ENCODE peak calls at places on chromosomes 16 and 17, in seven cellular contexts. P is Karpas-422; Q is colonic mucosa; W is AG04450; E is esophagus muscularis mucosa; D is left ventricle myocardium inferior; N is CD4-positive, alpha-beta T cell. I is an unnamed sample. For H3K27me3, the result is how much of the 10 kb centered on the place peaks cover.

GRCh38 chr16:17590711-17591654 is 120.2 kb upstream of the XYLT1 start:
- DNase-seq in N (no peak), W (no peak), D (no peak), Q (no peak), E (no peak), P (no peak), I (no peak)

GRCh38 chr16:703406-703805 is 2.2 kb downstream of the FBXL16 start:
- DNase-seq in Q (no peak), E (no peak), N (no peak), W (no peak), D (no peak), P (no peak), I (peak)

GRCh38 chr16:68486671-68487495 is 38.6 kb upstream of the SMPD3 start:
- DNase-seq in W (no peak), D (no peak), N (no peak), E (no peak), P (no peak), Q (peak), I (no peak)

GRCh38 chr17:66582373-66583111 is 252.4 kb upstream of the CACNG5 start:
- DNase-seq in N (no peak), W (no peak), P (no peak), E (no peak), Q (no peak), D (no peak), I (no peak)

GRCh38 chr17:10556301-10557005 is 7.0 kb upstream of the MYH2 start:
- DNase-seq in N (no peak), P (no peak), Q (no peak), D (no peak), E (no peak), W (no peak), I (no peak)

GRCh38 chr16:85056211-85056748 is 28.7 kb downstream of the KIAA0513 start:
- DNase-seq in N (no peak), Q (no peak), D (no peak), E (no peak), P (no peak), W (no peak), I (peak)

GRCh38 chr16:56657555-56658430 is at the start of gene MT1F:
- DNase-seq in P (peak), Q (peak), E (no peak), W (no peak), N (peak), D (peak), I (peak)

GRCh38 chr17:65345261-65346060 is 208.3 kb downstream of the RGS9 start:
- DNase-seq in P (no peak), Q (no peak), N (no peak), W (no peak), D (no peak), E (no peak), I (no peak)

GRCh38 chr17:59534583-59534982 is 30.8 kb upstream of the DHX40 start:
- DNase-seq in W (no peak), Q (no peak), P (peak), D (no peak), N (no peak), E (peak), I (peak)

GRCh38 chr17:68748381-68748780 is 147.2 kb upstream of the FAM20A start:
- DNase-seq in Q (no peak), E (no peak), W (no peak), D (no peak), P (no peak), N (no peak), I (no peak)

GRCh38 chr16:27774779-27775178 is 224.8 kb downstream of the KATNIP start:
- DNase-seq in Q (no peak), D (no peak), E (no peak), P (no peak), W (no peak), N (no peak), I (peak)

GRCh38 chr16:84785843-84786538 is 33.8 kb upstream of the CRISPLD2 start:
- DNase-seq in D (peak), P (no peak), E (no peak), W (no peak), N (no peak), Q (peak), I (no peak)

GRCh38 chr17:8176197-8176940 is at the start of gene TMEM107:
- DNase-seq in E (peak), Q (peak), W (no peak), P (peak), D (peak), N (peak), I (peak)

GRCh38 chr17:19237389-19238166 is 412 bp downstream of the EPN2 start:
- DNase-seq in D (peak), Q (peak), W (no peak), N (no peak), E (no peak), P (peak), I (peak)

GRCh38 chr16:57208926-57209325 is 22.8 kb downstream of the RSPRY1 start:
- DNase-seq in P (no peak), D (no peak), W (no peak), E (no peak), Q (no peak), N (no peak), I (no peak)

GRCh38 chr16:57473176-57473840 is 10.8 kb downstream of the POLR2C start:
- DNase-seq in Q (no peak), D (no peak), N (no peak), P (no peak), E (no peak), W (no peak), I (peak)

GRCh38 chr17:30961213-30962188 is 9.3 kb upstream of the RNF135 start:
- DNase-seq in D (no peak), Q (no peak), P (no peak), N (no peak), E (no peak), W (no peak), I (peak)

GRCh38 chr17:33832295-33832694 is 422.8 kb upstream of the CCL2 start:
- DNase-seq in E (no peak), N (no peak), Q (no peak), D (no peak), W (no peak), P (no peak), I (peak)

GRCh38 chr16:69327585-69328310 is 2.6 kb downstream of the PDF start:
- DNase-seq in N (no peak), W (no peak), D (no peak), E (no peak), Q (no peak), P (no peak), I (no peak)

GRCh38 chr16:85307552-85308364 is 195.5 kb upstream of the CIBAR2 start:
- DNase-seq in W (no peak), D (no peak), E (no peak), Q (no peak), P (no peak), N (no peak), I (no peak)

GRCh38 chr17:50908860-50909764 is 43.0 kb upstream of the TOB1 start:
- DNase-seq in P (no peak), D (peak), W (no peak), Q (no peak), N (peak), E (no peak), I (peak)

GRCh38 chr17:67983289-67983688 is 13.0 kb downstream of the C17orf58 start:
- DNase-seq in W (no peak), Q (no peak), D (no peak), P (no peak), N (no peak), E (no peak), I (no peak)

GRCh38 chr17:83081561-83082201 is 2.3 kb downstream of the METRNL start:
- DNase-seq in W (no peak), E (no peak), D (no peak), P (no peak), Q (peak), N (no peak), I (no peak)

GRCh38 chr17:8014558-8014850 is 12.1 kb downstream of the GUCY2D start:
- DNase-seq in E (no peak), N (no peak), D (no peak), W (no peak), Q (no peak), P (no peak), I (no peak)

GRCh38 chr16:87244646-87245197 is 72.5 kb downstream of the C16orf95 start:
- DNase-seq in Q (no peak), N (no peak), W (no peak), P (no peak), D (no peak), E (no peak), I (no peak)

GRCh38 chr17:17551361-17551760 is 40.1 kb downstream of the PEMT start:
- DNase-seq in W (no peak), Q (no peak), E (no peak), P (no peak), D (peak), N (no peak), I (peak)

GRCh38 chr16:22813223-22813945 is 578 bp upstream of the HS3ST2 start:
- DNase-seq in P (no peak), N (no peak), D (peak), E (no peak), W (no peak), Q (peak), I (peak)

GRCh38 chr17:80446645-80447405 is 29.6 kb downstream of the NPTX1 start:
- DNase-seq in N (no peak), D (no peak), Q (no peak), P (no peak), E (no peak), W (no peak), I (no peak)

GRCh38 chr17:45739786-45740185 is 44.3 kb upstream of the CRHR1 start:
- DNase-seq in N (no peak), D (no peak), E (no peak), W (no peak), P (no peak), Q (no peak), I (no peak)

GRCh38 chr16:89658221-89658879 is 714 bp downstream of the SPATA33 start:
- DNase-seq in Q (peak), W (no peak), P (peak), N (no peak), D (no peak), E (no peak), I (peak)

GRCh38 chr16:47713225-47713595 is 252.1 kb downstream of the PHKB start:
- DNase-seq in W (peak), N (no peak), E (no peak), P (no peak), D (no peak), Q (no peak), I (no peak)

GRCh38 chr16:22681881-22682291 is 132.1 kb upstream of the HS3ST2 start:
- DNase-seq in N (no peak), D (no peak), Q (no peak), E (no peak), W (no peak), P (no peak), I (no peak)

GRCh38 chr17:79298801-79299200 is 224.2 kb downstream of the ENGASE start:
- DNase-seq in W (no peak), D (no peak), P (no peak), N (no peak), Q (no peak), E (no peak), I (no peak)
- H3K27me3 ChIP-seq in W (under half), D (half or more), P (under half), N (under half), Q (under half), E (under half), I (under half)

GRCh38 chr17:76444518-76445311 is 8.2 kb downstream of the UBE2O start:
- DNase-seq in E (no peak), P (peak), N (no peak), W (no peak), D (no peak), Q (no peak), I (peak)

GRCh38 chr17:76446449-76447231 is 6.3 kb downstream of the UBE2O start:
- DNase-seq in N (no peak), W (no peak), D (no peak), E (no peak), Q (no peak), P (no peak), I (no peak)

GRCh38 chr17:76445697-76446448 is 7.1 kb downstream of the UBE2O start:
- DNase-seq in P (no peak), Q (no peak), N (no peak), D (no peak), E (no peak), W (no peak), I (no peak)

GRCh38 chr17:76449126-76449525 is 3.8 kb downstream of the UBE2O start:
- DNase-seq in N (no peak), P (no peak), Q (no peak), W (no peak), E (no peak), D (no peak), I (no peak)

GRCh38 chr17:76447931-76448652 is 4.9 kb downstream of the UBE2O start:
- DNase-seq in D (no peak), W (no peak), E (no peak), Q (no peak), P (no peak), N (no peak), I (no peak)
- H3K27me3 ChIP-seq in D (under half), W (under half), E (under half), Q (under half), P (under half), N (under half), I (under half)

GRCh38 chr16:64545769-64546168 is 576.1 kb downstream of the CDH11 start:
- DNase-seq in N (no peak), P (no peak), Q (no peak), W (no peak), E (no peak), D (no peak), I (no peak)
- H3K27me3 ChIP-seq in N (under half), P (under half), Q (under half), W (under half), E (under half), D (under half), I (under half)

GRCh38 chr17:6107791-6108190 is 37.6 kb downstream of the WSCD1 start:
- DNase-seq in Q (no peak), D (no peak), N (no peak), E (no peak), P (no peak), W (no peak), I (no peak)

GRCh38 chr17:6108382-6108781 is 38.2 kb downstream of the WSCD1 start:
- DNase-seq in P (no peak), N (no peak), W (no peak), D (no peak), E (no peak), Q (peak), I (no peak)

GRCh38 chr17:6104956-6105355 is 34.8 kb downstream of the WSCD1 start:
- DNase-seq in Q (peak), E (no peak), W (no peak), P (no peak), D (no peak), N (no peak), I (no peak)

GRCh38 chr17:6105608-6106007 is 35.4 kb downstream of the WSCD1 start:
- DNase-seq in N (no peak), W (no peak), D (no peak), Q (no peak), E (no peak), P (no peak), I (no peak)

GRCh38 chr17:6106212-6106611 is 36.0 kb downstream of the WSCD1 start:
- DNase-seq in Q (no peak), P (no peak), D (no peak), W (no peak), N (no peak), E (no peak), I (no peak)
- H3K27me3 ChIP-seq in Q (under half), P (under half), D (under half), W (under half), N (under half), E (under half), I (under half)